ENCODE peak calls at places on chromosomes 16 and 17, in seven cellular contexts. One of them, this sample, is unnamed. For H3K36me3, the result is how much of the 10 kb centered on the place peaks cover.

GRCh38 chr17:77810536-77810935 is 148.0 kb upstream of the TNRC6C start:
- DNase-seq in stomach: no peak
- DNase-seq in heart left ventricle: peak
- DNase-seq in GM23338: no peak
- DNase-seq in esophagus squamous epithelium: no peak
- DNase-seq in mucosa of descending colon: no peak
- DNase-seq in fibroblast of lung: peak
- DNase-seq in this sample: no peak

GRCh38 chr17:83180996-83181481 is 101.6 kb downstream of the METRNL start:
- DNase-seq in fibroblast of lung: no peak
- DNase-seq in esophagus squamous epithelium: no peak
- DNase-seq in heart left ventricle: no peak
- DNase-seq in stomach: no peak
- DNase-seq in GM23338: no peak
- DNase-seq in mucosa of descending colon: no peak
- DNase-seq in this sample: no peak

GRCh38 chr17:34412965-34413441 is 50.0 kb upstream of the CCL1 start:
- DNase-seq in fibroblast of lung: peak
- DNase-seq in esophagus squamous epithelium: no peak
- DNase-seq in heart left ventricle: no peak
- DNase-seq in mucosa of descending colon: no peak
- DNase-seq in GM23338: no peak
- DNase-seq in stomach: no peak
- DNase-seq in this sample: no peak

GRCh38 chr17:38719943-38720641 is 10.0 kb upstream of the CISD3 start:
- DNase-seq in mucosa of descending colon: peak
- DNase-seq in stomach: no peak
- DNase-seq in heart left ventricle: no peak
- DNase-seq in fibroblast of lung: no peak
- DNase-seq in esophagus squamous epithelium: no peak
- DNase-seq in GM23338: peak
- DNase-seq in this sample: peak

GRCh38 chr16:67246081-67246944 is 968 bp downstream of the FHOD1 start:
- DNase-seq in mucosa of descending colon: peak
- DNase-seq in heart left ventricle: peak
- DNase-seq in stomach: peak
- DNase-seq in fibroblast of lung: peak
- DNase-seq in esophagus squamous epithelium: no peak
- DNase-seq in GM23338: peak
- DNase-seq in this sample: peak

GRCh38 chr17:4944554-4945175 is 3.7 kb downstream of the PFN1 start:
- DNase-seq in fibroblast of lung: no peak
- DNase-seq in mucosa of descending colon: peak
- DNase-seq in esophagus squamous epithelium: no peak
- DNase-seq in stomach: no peak
- DNase-seq in GM23338: peak
- DNase-seq in heart left ventricle: no peak
- DNase-seq in this sample: no peak

GRCh38 chr17:36939059-36939943 is 2.0 kb downstream of the LHX1 start:
- DNase-seq in fibroblast of lung: no peak
- DNase-seq in mucosa of descending colon: no peak
- DNase-seq in heart left ventricle: no peak
- DNase-seq in stomach: no peak
- DNase-seq in GM23338: no peak
- DNase-seq in esophagus squamous epithelium: no peak
- DNase-seq in this sample: no peak

GRCh38 chr17:61403846-61404701 is 4.4 kb downstream of the TBX2 start:
- DNase-seq in mucosa of descending colon: peak
- DNase-seq in heart left ventricle: peak
- DNase-seq in GM23338: peak
- DNase-seq in esophagus squamous epithelium: no peak
- DNase-seq in stomach: no peak
- DNase-seq in fibroblast of lung: no peak
- DNase-seq in this sample: peak

GRCh38 chr17:32826076-32826475 is 50.8 kb downstream of the MYO1D start:
- DNase-seq in esophagus squamous epithelium: no peak
- DNase-seq in fibroblast of lung: no peak
- DNase-seq in GM23338: no peak
- DNase-seq in stomach: no peak
- DNase-seq in mucosa of descending colon: no peak
- DNase-seq in heart left ventricle: no peak
- DNase-seq in this sample: no peak

GRCh38 chr17:76048711-76049110 is 21.6 kb upstream of the EVPL start:
- DNase-seq in GM23338: peak
- DNase-seq in fibroblast of lung: peak
- DNase-seq in heart left ventricle: no peak
- DNase-seq in esophagus squamous epithelium: no peak
- DNase-seq in mucosa of descending colon: no peak
- DNase-seq in stomach: no peak
- DNase-seq in this sample: no peak

GRCh38 chr17:33949100-33949499 is 306.0 kb upstream of the CCL2 start:
- DNase-seq in esophagus squamous epithelium: no peak
- DNase-seq in stomach: no peak
- DNase-seq in fibroblast of lung: peak
- DNase-seq in mucosa of descending colon: no peak
- DNase-seq in heart left ventricle: no peak
- DNase-seq in GM23338: peak
- DNase-seq in this sample: peak

GRCh38 chr16:85947511-85948509 is 48.8 kb downstream of the IRF8 start:
- DNase-seq in heart left ventricle: no peak
- DNase-seq in stomach: peak
- DNase-seq in fibroblast of lung: no peak
- DNase-seq in GM23338: no peak
- DNase-seq in mucosa of descending colon: peak
- DNase-seq in esophagus squamous epithelium: no peak
- DNase-seq in this sample: no peak

GRCh38 chr16:31386157-31386984 is 6.8 kb upstream of the ITGAD start:
- DNase-seq in fibroblast of lung: peak
- DNase-seq in stomach: no peak
- DNase-seq in heart left ventricle: no peak
- DNase-seq in GM23338: peak
- DNase-seq in esophagus squamous epithelium: no peak
- DNase-seq in mucosa of descending colon: no peak
- DNase-seq in this sample: peak

GRCh38 chr16:14436410-14436955 is 193.6 kb downstream of the PARN start:
- DNase-seq in esophagus squamous epithelium: no peak
- DNase-seq in fibroblast of lung: no peak
- DNase-seq in heart left ventricle: no peak
- DNase-seq in mucosa of descending colon: no peak
- DNase-seq in GM23338: no peak
- DNase-seq in stomach: no peak
- DNase-seq in this sample: no peak

GRCh38 chr17:19238167-19238505 is 970 bp downstream of the EPN2 start:
- DNase-seq in stomach: peak
- DNase-seq in GM23338: peak
- DNase-seq in fibroblast of lung: no peak
- DNase-seq in esophagus squamous epithelium: no peak
- DNase-seq in heart left ventricle: peak
- DNase-seq in mucosa of descending colon: peak
- DNase-seq in this sample: no peak

GRCh38 chr16:58329147-58329546 is 34.3 kb upstream of the PRSS54 start:
- DNase-seq in stomach: no peak
- DNase-seq in GM23338: no peak
- DNase-seq in esophagus squamous epithelium: no peak
- DNase-seq in heart left ventricle: no peak
- DNase-seq in fibroblast of lung: peak
- DNase-seq in mucosa of descending colon: no peak
- DNase-seq in this sample: no peak

GRCh38 chr16:75658175-75658574 is 10.6 kb downstream of the TERF2IP start:
- DNase-seq in heart left ventricle: no peak
- DNase-seq in mucosa of descending colon: no peak
- DNase-seq in fibroblast of lung: no peak
- DNase-seq in esophagus squamous epithelium: no peak
- DNase-seq in stomach: no peak
- DNase-seq in GM23338: no peak
- DNase-seq in this sample: no peak
- H3K36me3 ChIP-seq in heart left ventricle: half or more
- H3K36me3 ChIP-seq in mucosa of descending colon: under half
- H3K36me3 ChIP-seq in fibroblast of lung: under half
- H3K36me3 ChIP-seq in esophagus squamous epithelium: half or more
- H3K36me3 ChIP-seq in stomach: half or more
- H3K36me3 ChIP-seq in GM23338: under half
- H3K36me3 ChIP-seq in this sample: under half

GRCh38 chr17:27457731-27458523 is 1.7 kb downstream of the KSR1 start:
- DNase-seq in heart left ventricle: no peak
- DNase-seq in fibroblast of lung: no peak
- DNase-seq in stomach: no peak
- DNase-seq in GM23338: peak
- DNase-seq in esophagus squamous epithelium: no peak
- DNase-seq in mucosa of descending colon: no peak
- DNase-seq in this sample: no peak

GRCh38 chr17:27455569-27455913 is 707 bp upstream of the KSR1 start:
- DNase-seq in stomach: no peak
- DNase-seq in mucosa of descending colon: no peak
- DNase-seq in GM23338: no peak
- DNase-seq in heart left ventricle: no peak
- DNase-seq in esophagus squamous epithelium: no peak
- DNase-seq in fibroblast of lung: no peak
- DNase-seq in this sample: no peak

GRCh38 chr17:27457405-27457730 is 1.1 kb downstream of the KSR1 start:
- DNase-seq in stomach: no peak
- DNase-seq in GM23338: no peak
- DNase-seq in esophagus squamous epithelium: no peak
- DNase-seq in mucosa of descending colon: no peak
- DNase-seq in heart left ventricle: no peak
- DNase-seq in fibroblast of lung: no peak
- DNase-seq in this sample: no peak

GRCh38 chr17:27456681-27457404 is 595 bp downstream of the KSR1 start:
- DNase-seq in esophagus squamous epithelium: no peak
- DNase-seq in fibroblast of lung: no peak
- DNase-seq in GM23338: peak
- DNase-seq in heart left ventricle: peak
- DNase-seq in mucosa of descending colon: peak
- DNase-seq in stomach: no peak
- DNase-seq in this sample: peak

GRCh38 chr17:27455914-27456680 is at the start of gene KSR1:
- DNase-seq in GM23338: peak
- DNase-seq in esophagus squamous epithelium: peak
- DNase-seq in mucosa of descending colon: peak
- DNase-seq in fibroblast of lung: peak
- DNase-seq in heart left ventricle: peak
- DNase-seq in stomach: peak
- DNase-seq in this sample: peak
- TF ChIP-seq CTCF in GM23338: peak
- TF ChIP-seq CTCF in esophagus squamous epithelium: no peak
- TF ChIP-seq CTCF in mucosa of descending colon: no peak
- TF ChIP-seq CTCF in fibroblast of lung: peak
- TF ChIP-seq CTCF in heart left ventricle: peak
- TF ChIP-seq CTCF in stomach: peak
- TF ChIP-seq CTCF in this sample: no peak

GRCh38 chr16:2458887-2459646 is 842 bp upstream of the TEDC2 start:
- DNase-seq in fibroblast of lung: no peak
- DNase-seq in stomach: no peak
- DNase-seq in esophagus squamous epithelium: no peak
- DNase-seq in GM23338: peak
- DNase-seq in heart left ventricle: no peak
- DNase-seq in mucosa of descending colon: no peak
- DNase-seq in this sample: no peak
- H3K36me3 ChIP-seq in fibroblast of lung: under half
- H3K36me3 ChIP-seq in stomach: under half
- H3K36me3 ChIP-seq in esophagus squamous epithelium: under half
- H3K36me3 ChIP-seq in GM23338: under half
- H3K36me3 ChIP-seq in heart left ventricle: under half
- H3K36me3 ChIP-seq in mucosa of descending colon: under half
- H3K36me3 ChIP-seq in this sample: under half

GRCh38 chr17:8747731-8748130 is 3.1 kb upstream of the CCDC42 start:
- DNase-seq in stomach: no peak
- DNase-seq in GM23338: no peak
- DNase-seq in mucosa of descending colon: no peak
- DNase-seq in fibroblast of lung: no peak
- DNase-seq in heart left ventricle: no peak
- DNase-seq in esophagus squamous epithelium: no peak
- DNase-seq in this sample: no peak

GRCh38 chr17:8744086-8744781 is 402 bp downstream of the CCDC42 start:
- DNase-seq in GM23338: no peak
- DNase-seq in mucosa of descending colon: no peak
- DNase-seq in esophagus squamous epithelium: no peak
- DNase-seq in stomach: no peak
- DNase-seq in heart left ventricle: no peak
- DNase-seq in fibroblast of lung: no peak
- DNase-seq in this sample: no peak

GRCh38 chr17:8746501-8747236 is 2.0 kb upstream of the CCDC42 start:
- DNase-seq in mucosa of descending colon: no peak
- DNase-seq in stomach: no peak
- DNase-seq in heart left ventricle: no peak
- DNase-seq in GM23338: no peak
- DNase-seq in fibroblast of lung: peak
- DNase-seq in esophagus squamous epithelium: no peak
- DNase-seq in this sample: no peak

GRCh38 chr17:8742828-8743227 is 1.8 kb downstream of the CCDC42 start:
- DNase-seq in mucosa of descending colon: no peak
- DNase-seq in esophagus squamous epithelium: no peak
- DNase-seq in fibroblast of lung: no peak
- DNase-seq in heart left ventricle: no peak
- DNase-seq in GM23338: no peak
- DNase-seq in stomach: no peak
- DNase-seq in this sample: no peak

GRCh38 chr17:8745586-8746500 is 1.2 kb upstream of the CCDC42 start:
- DNase-seq in heart left ventricle: peak
- DNase-seq in GM23338: peak
- DNase-seq in mucosa of descending colon: peak
- DNase-seq in esophagus squamous epithelium: no peak
- DNase-seq in fibroblast of lung: peak
- DNase-seq in stomach: peak
- DNase-seq in this sample: peak
- TF ChIP-seq CTCF in heart left ventricle: peak
- TF ChIP-seq CTCF in GM23338: peak
- TF ChIP-seq CTCF in mucosa of descending colon: peak
- TF ChIP-seq CTCF in esophagus squamous epithelium: peak
- TF ChIP-seq CTCF in fibroblast of lung: peak
- TF ChIP-seq CTCF in stomach: peak
- TF ChIP-seq CTCF in this sample: peak

This sample was measured in pancreas.